ENCODE peak calls at places on chromosomes 3 and 15, in five cellular contexts. S is right cardiac atrium, P is mesenchymal stem cell, Y is psoas muscle, W is HL-60. J is an unnamed sample.

GRCh38 chr3:65928110-65928509 is 110.6 kb downstream of the MAGI1 start:
- DNase-seq in S (no peak), P (no peak), Y (no peak), W (no peak), J (no peak)

GRCh38 chr15:61794881-61795280 is 265.4 kb downstream of the VPS13C start:
- DNase-seq in S (no peak), P (no peak), Y (no peak), W (no peak), J (no peak)

GRCh38 chr3:172107403-172107802 is 68.0 kb downstream of the FNDC3B start:
- DNase-seq in S (no peak), P (no peak), Y (no peak), W (no peak), J (no peak)

GRCh38 chr3:126133606-126134005 is 46.8 kb downstream of the ALDH1L1 start:
- DNase-seq in S (no peak), P (no peak), Y (peak; percentile 23), W (no peak), J (no peak)

GRCh38 chr15:49876401-49877038 is 242.5 kb downstream of the ATP8B4 start:
- DNase-seq in S (peak; percentile 72), P (no peak), Y (no peak), W (no peak), J (no peak)

GRCh38 chr3:71251156-71251775 is 332.3 kb downstream of the FOXP1 start:
- DNase-seq in S (no peak), P (peak; percentile 53), Y (no peak), W (no peak), J (no peak)

GRCh38 chr3:131630117-131630516 is 127.3 kb upstream of the MRPL3 start:
- DNase-seq in S (no peak), P (no peak), Y (no peak), W (peak; percentile 73), J (no peak)

GRCh38 chr15:34644061-34644460 is 60.6 kb upstream of the GOLGA8B start:
- DNase-seq in S (no peak), P (peak; percentile 69), Y (no peak), W (no peak), J (no peak)

GRCh38 chr3:135103913-135104312 is 308.9 kb downstream of the EPHB1 start:
- DNase-seq in S (no peak), P (no peak), Y (no peak), W (no peak), J (no peak)

GRCh38 chr3:179738998-179739397 is 86.2 kb downstream of the USP13 start:
- DNase-seq in S (no peak), P (no peak), Y (no peak), W (no peak), J (no peak)

GRCh38 chr15:38130739-38131498 is 121.7 kb upstream of the SPRED1 start:
- DNase-seq in S (peak; percentile 92), P (peak; percentile 96), Y (peak; percentile 91), W (peak; percentile 88), J (peak; percentile 34)

GRCh38 chr3:126315916-126316514 is 41.2 kb downstream of the KLF15 start:
- DNase-seq in S (no peak), P (no peak), Y (no peak), W (no peak), J (no peak)

GRCh38 chr3:103077910-103078309 is 643.1 kb downstream of the ZPLD1 start:
- DNase-seq in S (no peak), P (no peak), Y (no peak), W (no peak), J (no peak)

GRCh38 chr3:24583004-24583403 is 88.4 kb upstream of the THRB start:
- DNase-seq in S (no peak), P (peak; percentile 33), Y (no peak), W (no peak), J (no peak)

GRCh38 chr3:45560270-45561020 is 34.1 kb upstream of the LIMD1 start:
- DNase-seq in S (peak; percentile 92), P (peak; percentile 56), Y (peak; percentile 93), W (peak; percentile 24), J (no peak)

GRCh38 chr3:183253961-183254815 is 1.1 kb downstream of the B3GNT5 start:
- DNase-seq in S (peak; percentile 74), P (peak; percentile 50), Y (peak; percentile 76), W (peak; percentile 60), J (no peak)

GRCh38 chr3:117366574-117366973 is 657.0 kb downstream of the TUSC7 start:
- DNase-seq in S (no peak), P (no peak), Y (no peak), W (no peak), J (no peak)

GRCh38 chr15:80996247-80996646 is 4.5 kb upstream of the TLNRD1 start:
- DNase-seq in S (no peak), P (no peak), Y (no peak), W (peak; percentile 23), J (no peak)

GRCh38 chr15:77187751-77188464 is 117.0 kb upstream of the TSPAN3 start:
- DNase-seq in S (peak; percentile 59), P (peak; percentile 87), Y (no peak), W (peak; percentile 32), J (no peak)

GRCh38 chr3:101695779-101696372 is 9.4 kb upstream of the RPL24 start:
- DNase-seq in S (no peak), P (peak; percentile 77), Y (no peak), W (peak; percentile 51), J (no peak)

GRCh38 chr15:89125038-89125826 is 37.0 kb downstream of the ABHD2 start:
- DNase-seq in S (no peak), P (no peak), Y (no peak), W (no peak), J (no peak)

GRCh38 chr15:69526086-69526485 is 73.5 kb downstream of the RPLP1 start:
- DNase-seq in S (peak; percentile 75), P (no peak), Y (peak; percentile 60), W (no peak), J (no peak)

GRCh38 chr15:101132390-101133180 is 119.3 kb downstream of the CHSY1 start:
- DNase-seq in S (no peak), P (no peak), Y (no peak), W (no peak), J (no peak)

GRCh38 chr3:29279830-29280229 is 1.0 kb upstream of the RBMS3 start:
- DNase-seq in S (peak; percentile 67), P (peak; percentile 37), Y (peak; percentile 58), W (no peak), J (no peak)

GRCh38 chr3:35649405-35649804 is 10.1 kb downstream of the ARPP21 start:
- DNase-seq in S (no peak), P (no peak), Y (no peak), W (no peak), J (no peak)

GRCh38 chr3:14174483-14174882 is 3.9 kb downstream of the XPC start:
- DNase-seq in S (no peak), P (no peak), Y (no peak), W (no peak), J (no peak)
- H3K27ac ChIP-seq in S (no peak overlapping the region), P (no peak overlapping the region), Y (no peak overlapping the region), W (no peak overlapping the region), J (no peak overlapping the region)

GRCh38 chr15:78408961-78409360 is 29.1 kb upstream of the IREB2 start:
- DNase-seq in S (no peak), P (no peak), Y (no peak), W (no peak), J (no peak)

GRCh38 chr15:78406016-78406590 is 31.9 kb upstream of the IREB2 start:
- DNase-seq in S (no peak), P (no peak), Y (no peak), W (no peak), J (no peak)

GRCh38 chr15:78404125-78404524 is 33.9 kb upstream of the IREB2 start:
- DNase-seq in S (no peak), P (no peak), Y (no peak), W (no peak), J (no peak)

GRCh38 chr15:78405336-78405924 is 32.6 kb upstream of the IREB2 start:
- DNase-seq in S (no peak), P (no peak), Y (no peak), W (no peak), J (no peak)

GRCh38 chr15:78407889-78408640 is 30.0 kb upstream of the IREB2 start:
- DNase-seq in S (no peak), P (no peak), Y (no peak), W (no peak), J (no peak)
- H3K27ac ChIP-seq in S (no peak overlapping the region), P (no peak overlapping the region), Y (no peak overlapping the region), W (no peak overlapping the region), J (no peak overlapping the region)

GRCh38 chr3:55852326-55852725 is 365.2 kb upstream of the WNT5A start:
- DNase-seq in S (no peak), P (no peak), Y (no peak), W (no peak), J (no peak)
- H3K27ac ChIP-seq in S (no peak overlapping the region), P (no peak overlapping the region), Y (no peak overlapping the region), W (no peak overlapping the region), J (no peak overlapping the region)

GRCh38 chr3:50626406-50626805 is 9.5 kb downstream of the MAPKAPK3 start:
- DNase-seq in S (no peak), P (no peak), Y (no peak), W (no peak), J (no peak)

GRCh38 chr3:50625879-50626182 is 8.9 kb downstream of the MAPKAPK3 start:
- DNase-seq in S (no peak), P (no peak), Y (peak; percentile 95), W (no peak), J (no peak)

GRCh38 chr3:50625131-50625878 is 8.4 kb downstream of the MAPKAPK3 start:
- DNase-seq in S (no peak), P (no peak), Y (no peak), W (no peak), J (no peak)

GRCh38 chr3:50628601-50629000 is 11.7 kb downstream of the MAPKAPK3 start:
- DNase-seq in S (no peak), P (no peak), Y (no peak), W (no peak), J (no peak)

DNA sequence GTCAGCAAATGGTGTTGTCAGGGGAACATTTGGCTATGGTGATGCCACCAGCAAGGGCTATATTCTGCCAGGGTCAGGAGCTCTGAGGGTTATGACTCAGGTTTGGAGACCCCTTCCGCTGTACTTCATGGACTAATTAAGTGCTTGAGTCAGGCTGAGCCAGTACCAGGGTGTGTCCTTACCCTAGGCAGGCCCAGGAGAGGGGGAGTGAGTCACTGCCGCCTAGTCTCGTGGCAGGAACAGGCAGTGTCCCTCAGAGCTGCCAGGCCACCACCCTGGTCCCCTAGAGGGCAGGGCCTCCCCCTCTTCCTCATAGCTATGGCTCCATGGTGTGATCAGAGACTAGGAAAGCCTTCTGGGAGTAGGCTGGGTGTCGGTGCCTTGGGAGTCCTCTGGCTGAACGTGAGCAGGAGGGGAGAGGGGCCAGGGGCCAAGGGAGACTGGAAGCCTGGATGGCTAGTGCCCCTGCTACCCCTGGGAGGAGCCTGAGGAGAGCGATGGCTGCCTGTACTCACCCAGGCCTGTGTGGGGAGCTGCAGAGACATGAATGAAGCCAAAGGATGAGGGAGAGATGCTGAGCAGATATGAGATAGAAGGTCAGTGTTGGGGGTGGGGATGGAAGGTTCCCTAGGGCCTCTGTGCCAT is 10.6 kb downstream of the MAPKAPK3 start:
- DNase-seq in S (peak; percentile 73), P (peak; percentile 74), Y (peak; percentile 95), W (no peak), J (peak; percentile 18)
- H3K27ac ChIP-seq in S (peak overlapping the region; percentile 73), P (no peak overlapping the region), Y (peak overlapping the region; percentile 88), W (no peak overlapping the region), J (no peak overlapping the region)

J was measured in caudate nucleus.